ENCODE peak calls at places on chromosomes 3 and 15, in nine cellular contexts. C is hippocampal formation, N is left ventricle myocardium superior, X is T47D, F is AML-193, B is Kasumi-1, A is cerebellum, M is EH, O is KBM-7. E is an unnamed sample.

GRCh38 chr3:112514527-112515128 is 15.4 kb upstream of the BTLA start:
- DNase-seq in M (no peak), F (no peak), X (no peak), B (no peak), A (no peak), C (no peak), O (no peak), N (no peak), E (peak; percentile 92)

GRCh38 chr3:194397757-194398312 is 1.2 kb downstream of the GP5 start:
- DNase-seq in F (no peak), C (no peak), B (no peak), O (no peak), N (no peak), A (no peak), X (no peak), M (peak; percentile 23), E (no peak)

GRCh38 chr3:195118671-195119070 is 152.3 kb downstream of the XXYLT1 start:
- DNase-seq in F (no peak), X (no peak), B (no peak), A (no peak), N (no peak), M (no peak), C (no peak), O (no peak), E (no peak)

GRCh38 chr3:172307143-172307560 is 141.1 kb downstream of the GHSR start:
- DNase-seq in C (no peak), A (no peak), M (peak; percentile 72), B (no peak), F (no peak), O (no peak), X (no peak), N (no peak), E (no peak)

GRCh38 chr3:159252772-159253384 is 451.0 kb downstream of the MFSD1 start:
- DNase-seq in F (peak; percentile 72), N (no peak), X (peak; percentile 30), O (peak; percentile 57), C (no peak), B (peak; percentile 86), M (peak; percentile 77), A (no peak), E (peak; percentile 80)

GRCh38 chr3:42892169-42892568 is 13.8 kb upstream of the ZNF662 start:
- DNase-seq in O (no peak), M (peak; percentile 28), C (no peak), A (no peak), B (no peak), F (no peak), N (no peak), X (no peak), E (no peak)

GRCh38 chr3:88058322-88058592 is 548 bp downstream of the CGGBP1 start:
- DNase-seq in C (no peak), A (no peak), M (no peak), O (no peak), N (no peak), X (no peak), F (no peak), B (no peak), E (no peak)

GRCh38 chr3:87370007-87370406 is 93.6 kb upstream of the POU1F1 start:
- DNase-seq in N (no peak), B (no peak), F (no peak), M (no peak), X (no peak), A (no peak), O (no peak), C (no peak), E (no peak)

GRCh38 chr3:156776046-156776445 is 50.1 kb upstream of the LEKR1 start:
- DNase-seq in F (no peak), M (no peak), O (peak; percentile 70), A (no peak), X (no peak), B (peak; percentile 46), C (no peak), N (no peak), E (no peak)

GRCh38 chr3:138118863-138119766 is 3.7 kb upstream of the DZIP1L start:
- DNase-seq in B (peak; percentile 79), F (peak; percentile 66), N (peak; percentile 76), C (peak; percentile 54), M (peak; percentile 79), O (peak; percentile 79), X (peak; percentile 86), A (peak; percentile 74), E (peak; percentile 50)

GRCh38 chr3:33942483-33943150 is 144.2 kb downstream of the PDCD6IP start:
- DNase-seq in A (no peak), F (no peak), N (no peak), B (no peak), X (no peak), O (no peak), C (no peak), M (no peak), E (no peak)

GRCh38 chr3:28726840-28727239 is 378.2 kb upstream of the AZI2 start:
- DNase-seq in M (peak; percentile 24), F (peak; percentile 18), X (peak; percentile 11), N (peak; percentile 62), A (no peak), O (peak; percentile 33), B (peak; percentile 70), C (no peak), E (peak; percentile 55)

GRCh38 chr3:139534444-139534812 is 5.1 kb downstream of the RBP1 start:
- DNase-seq in N (no peak), C (no peak), B (no peak), X (no peak), M (peak; percentile 41), O (no peak), A (no peak), F (no peak), E (no peak)

GRCh38 chr3:181886676-181887075 is 175.0 kb downstream of the SOX2 start:
- DNase-seq in B (no peak), X (no peak), N (no peak), M (no peak), O (no peak), C (no peak), A (no peak), F (no peak), E (no peak)

GRCh38 chr3:130687327-130687726 is 59.3 kb downstream of the PIK3R4 start:
- DNase-seq in N (no peak), C (no peak), F (no peak), X (no peak), A (no peak), M (peak; percentile 65), O (no peak), B (no peak), E (no peak)

GRCh38 chr3:61882253-61882652 is 320.9 kb downstream of the PTPRG start:
- DNase-seq in X (no peak), N (no peak), A (no peak), C (no peak), B (no peak), O (no peak), M (peak; percentile 8), F (no peak), E (no peak)

GRCh38 chr15:50071551-50072258 is 47.3 kb downstream of the ATP8B4 start:
- DNase-seq in M (no peak), X (no peak), N (no peak), C (no peak), B (no peak), O (no peak), A (no peak), F (no peak), E (no peak)

GRCh38 chr15:51082246-51082645 is 12.5 kb downstream of the TNFAIP8L3 start:
- DNase-seq in X (no peak), C (no peak), F (no peak), M (no peak), O (no peak), A (no peak), B (no peak), N (no peak), E (no peak)

GRCh38 chr3:185204894-185205293 is 49.0 kb downstream of the EHHADH start:
- DNase-seq in F (no peak), O (no peak), C (no peak), A (no peak), N (no peak), X (no peak), M (no peak), B (no peak), E (no peak)

GRCh38 chr3:192121921-192122320 is 605.4 kb downstream of the FGF12 start:
- DNase-seq in F (no peak), O (no peak), B (no peak), X (no peak), M (no peak), A (no peak), N (no peak), C (no peak), E (no peak)

GRCh38 chr15:57589276-57590073 is 2.2 kb upstream of the MYZAP start:
- DNase-seq in M (no peak), F (no peak), C (no peak), N (no peak), X (no peak), O (no peak), A (peak; percentile 53), B (no peak), E (no peak)

GRCh38 chr3:32934150-32934742 is 17.2 kb upstream of the CCR4 start:
- DNase-seq in M (peak; percentile 36), N (no peak), C (no peak), A (no peak), F (peak; percentile 6), X (no peak), B (peak; percentile 29), O (peak; percentile 50), E (peak; percentile 38)

GRCh38 chr15:74791007-74791406 is 9.1 kb downstream of the CSK start:
- DNase-seq in N (no peak), B (no peak), M (no peak), F (no peak), A (no peak), X (no peak), O (no peak), C (no peak), E (no peak)

GRCh38 chr15:79209690-79210089 is 72.8 kb upstream of the ANKRD34C start:
- DNase-seq in M (no peak), C (no peak), F (no peak), O (no peak), B (no peak), N (no peak), X (no peak), A (no peak), E (no peak)

GRCh38 chr3:169508426-169508825 is 155.1 kb downstream of the MECOM start:
- DNase-seq in C (no peak), M (no peak), F (no peak), N (no peak), A (no peak), B (no peak), O (no peak), X (no peak), E (no peak)

GRCh38 chr15:59224474-59224873 is 17.8 kb downstream of the LDHAL6B start:
- DNase-seq in X (no peak), A (no peak), N (peak; percentile 69), C (no peak), M (no peak), O (no peak), F (no peak), B (no peak), E (no peak)

GRCh38 chr3:123027292-123028232 is at the start of gene SEMA5B:
- DNase-seq in O (peak; percentile 32), X (peak; percentile 54), M (peak; percentile 13), B (no peak), F (no peak), C (peak; percentile 55), N (peak; percentile 68), A (peak; percentile 27), E (peak; percentile 27)

GRCh38 chr3:184366619-184367321 is 5.3 kb downstream of the POLR2H start:
- DNase-seq in C (no peak), X (no peak), M (peak; percentile 44), O (no peak), F (no peak), N (no peak), A (no peak), B (no peak), E (no peak)

GRCh38 chr15:75622505-75622904 is 3.0 kb downstream of the SNUPN start:
- DNase-seq in M (no peak), O (no peak), A (no peak), X (no peak), B (no peak), C (no peak), F (no peak), N (no peak), E (no peak)

GRCh38 chr3:49661281-49661680 is 12.9 kb upstream of the APEH start:
- DNase-seq in O (no peak), N (no peak), A (no peak), M (no peak), B (no peak), C (no peak), X (no peak), F (no peak), E (no peak)

GRCh38 chr15:85750319-85750806 is 44.4 kb downstream of the KLHL25 start:
- DNase-seq in O (peak; percentile 39), N (peak; percentile 86), A (peak; percentile 44), X (no peak), C (peak; percentile 67), F (no peak), M (peak; percentile 22), B (peak; percentile 56), E (no peak)

E was measured in MM.1S.